ENCODE peak calls at places on chromosomes 12 and 14, in eight cellular contexts. R is AG09319, P is ovary, A is lower leg skin, B is esophagus squamous epithelium, W is upper lobe of left lung, O is mesothelial cell of epicardium, Z is psoas muscle. U is an unnamed sample.

GRCh38 chr12:124304314-124304790 is 9.5 kb downstream of the RFLNA start:
- DNase-seq in W (no peak), A (no peak), Z (peak), B (no peak), R (no peak), P (no peak), O (no peak), U (no peak)

GRCh38 chr14:102893452-102893851 is 29.0 kb upstream of the AMN start:
- DNase-seq in B (no peak), W (no peak), O (no peak), R (peak), Z (peak), P (no peak), A (peak), U (no peak)

GRCh38 chr14:35687335-35687939 is 121.7 kb downstream of the RALGAPA1 start:
- DNase-seq in P (no peak), Z (no peak), R (peak), W (no peak), A (no peak), B (no peak), O (no peak), U (no peak)

GRCh38 chr12:122423258-122424165 is 1.0 kb upstream of the CLIP1 start:
- DNase-seq in A (no peak), R (no peak), Z (no peak), W (no peak), B (no peak), P (peak), O (peak), U (peak)

GRCh38 chr14:54901380-54902142 is 1.1 kb downstream of the GCH1 start:
- DNase-seq in R (no peak), P (no peak), Z (no peak), O (no peak), B (no peak), W (no peak), A (no peak), U (no peak)

GRCh38 chr14:101175731-101176534 is 272.4 kb upstream of the RTL1 start:
- DNase-seq in W (no peak), R (no peak), B (no peak), Z (no peak), P (peak), A (peak), O (peak), U (no peak)

GRCh38 chr12:62190921-62191746 is 69.1 kb upstream of the USP15 start:
- DNase-seq in Z (no peak), O (peak), P (peak), A (no peak), W (peak), R (no peak), B (no peak), U (no peak)

GRCh38 chr14:39376671-39377403 is 55.4 kb downstream of the FBXO33 start:
- DNase-seq in A (no peak), W (no peak), R (no peak), O (no peak), B (no peak), Z (no peak), P (no peak), U (no peak)

GRCh38 chr12:53324779-53325538 is 3.5 kb upstream of the AAAS start:
- DNase-seq in W (peak), O (peak), R (peak), Z (peak), P (peak), B (peak), A (peak), U (peak)

GRCh38 chr12:118058881-118059644 is 1.9 kb downstream of the WSB2 start:
- DNase-seq in B (no peak), P (no peak), Z (no peak), O (no peak), A (peak), R (no peak), W (no peak), U (no peak)

GRCh38 chr12:64900540-64900939 is 76.1 kb downstream of the TBC1D30 start:
- DNase-seq in A (no peak), R (no peak), B (no peak), P (no peak), O (no peak), Z (no peak), W (no peak), U (no peak)

GRCh38 chr14:102394717-102395378 is 32.1 kb downstream of the TECPR2 start:
- DNase-seq in P (no peak), A (no peak), W (no peak), O (no peak), Z (no peak), B (no peak), R (no peak), U (no peak)

GRCh38 chr14:97332591-97332984 is 535.4 kb downstream of the VRK1 start:
- DNase-seq in O (no peak), R (no peak), W (no peak), P (no peak), Z (no peak), A (no peak), B (no peak), U (no peak)

GRCh38 chr12:57764662-57765002 is 2.2 kb downstream of the CYP27B1 start:
- DNase-seq in O (no peak), R (no peak), W (no peak), B (no peak), Z (no peak), P (no peak), A (no peak), U (no peak)

GRCh38 chr14:76919811-76920571 is 93.8 kb downstream of the LRRC74A start:
- DNase-seq in W (peak), O (no peak), A (no peak), R (peak), B (no peak), P (peak), Z (peak), U (no peak)

GRCh38 chr14:91835920-91836843 is 31.2 kb downstream of the TC2N start:
- DNase-seq in R (no peak), W (peak), P (peak), A (peak), B (no peak), Z (peak), O (peak), U (peak)

GRCh38 chr12:7042847-7043246 is 17.7 kb upstream of the C1S start:
- DNase-seq in Z (no peak), W (no peak), A (no peak), B (no peak), O (no peak), P (no peak), R (no peak), U (no peak)

GRCh38 chr12:54592316-54592715 is 3.9 kb upstream of the PPP1R1A start:
- DNase-seq in P (no peak), O (no peak), Z (no peak), B (no peak), W (no peak), A (no peak), R (no peak), U (no peak)

GRCh38 chr12:42143401-42144173 is 1.1 kb downstream of the GXYLT1 start:
- DNase-seq in W (no peak), R (no peak), A (no peak), O (no peak), B (no peak), Z (no peak), P (no peak), U (no peak)

GRCh38 chr12:102567031-102567985 is 86.9 kb upstream of the IGF1 start:
- DNase-seq in B (no peak), R (peak), Z (no peak), A (no peak), O (no peak), P (no peak), W (no peak), U (no peak)

GRCh38 chr14:64209428-64210165 is 84.6 kb downstream of the ESR2 start:
- DNase-seq in Z (peak), P (peak), W (peak), A (no peak), O (no peak), B (no peak), R (no peak), U (no peak)

GRCh38 chr12:9651265-9651729 is 18.2 kb upstream of the CLEC2D start:
- DNase-seq in R (no peak), P (no peak), W (no peak), O (no peak), A (no peak), B (no peak), Z (no peak), U (no peak)

GRCh38 chr12:896031-896430 is 53.5 kb downstream of the RAD52 start:
- DNase-seq in A (no peak), R (no peak), Z (no peak), O (no peak), B (no peak), P (no peak), W (no peak), U (no peak)

GRCh38 chr14:23877538-23878180 is 75.9 kb upstream of the DHRS4 start:
- DNase-seq in B (no peak), Z (no peak), A (no peak), R (no peak), O (no peak), P (no peak), W (no peak), U (no peak)

GRCh38 chr12:124769166-124769530 is 94.5 kb downstream of the SCARB1 start:
- DNase-seq in W (no peak), Z (no peak), P (no peak), R (no peak), B (no peak), A (no peak), O (no peak), U (no peak)

GRCh38 chr12:82510386-82510785 is 152.1 kb downstream of the METTL25 start:
- DNase-seq in B (no peak), R (no peak), P (no peak), A (no peak), O (no peak), W (no peak), Z (no peak), U (no peak)

GRCh38 chr14:77659822-77660221 is 43.4 kb upstream of the SPTLC2 start:
- DNase-seq in P (no peak), R (no peak), A (no peak), B (no peak), Z (no peak), W (no peak), O (no peak), U (no peak)

GRCh38 chr12:74365178-74365964 is 172.3 kb upstream of the ATXN7L3B start:
- DNase-seq in B (no peak), Z (no peak), W (no peak), R (peak), O (no peak), A (no peak), P (peak), U (no peak)

GRCh38 chr14:29712586-29712985 is 215.1 kb downstream of the PRKD1 start:
- DNase-seq in B (no peak), P (no peak), A (no peak), O (no peak), Z (no peak), W (no peak), R (no peak), U (no peak)

GRCh38 chr12:102631274-102631673 is 150.9 kb upstream of the IGF1 start:
- DNase-seq in B (no peak), W (no peak), P (no peak), R (no peak), A (no peak), Z (no peak), O (no peak), U (no peak)

GRCh38 chr12:356276-356988 is 32.7 kb downstream of the KDM5A start:
- DNase-seq in O (no peak), B (no peak), Z (no peak), W (no peak), P (no peak), R (peak), A (no peak), U (no peak)

GRCh38 chr12:55899035-55899434 is 28.7 kb downstream of the PYM1 start:
- DNase-seq in Z (no peak), W (no peak), A (no peak), B (no peak), P (no peak), R (no peak), O (no peak), U (no peak)

GRCh38 chr12:4439736-4440135 is 5.9 kb downstream of the FGF6 start:
- DNase-seq in B (no peak), A (peak), W (no peak), O (no peak), P (no peak), R (no peak), Z (no peak), U (peak)

GRCh38 chr12:101204598-101205304 is 5.3 kb downstream of the SLC5A8 start:
- DNase-seq in Z (no peak), P (no peak), O (no peak), B (no peak), W (no peak), A (no peak), R (no peak), U (no peak)

GRCh38 chr12:131211279-131211938 is 257.7 kb downstream of the ADGRD1 start:
- DNase-seq in P (no peak), W (no peak), A (peak), O (no peak), B (no peak), Z (peak), R (no peak), U (no peak)

GRCh38 chr12:51318846-51319570 is 5.0 kb downstream of the BIN2 start:
- DNase-seq in W (no peak), O (no peak), R (no peak), Z (no peak), B (no peak), A (no peak), P (no peak), U (no peak)

GRCh38 chr14:87261621-87262020 is 731.4 kb downstream of the GALC start:
- DNase-seq in R (no peak), P (no peak), Z (no peak), O (no peak), A (no peak), B (no peak), W (no peak), U (no peak)

GRCh38 chr12:47267571-47267970 is 187.8 kb upstream of the AMIGO2 start:
- DNase-seq in R (no peak), A (no peak), O (no peak), B (no peak), P (no peak), W (no peak), Z (no peak), U (no peak)

GRCh38 chr14:92325835-92326234 is 2.9 kb downstream of the SLC24A4 start:
- DNase-seq in P (no peak), B (no peak), Z (no peak), W (no peak), R (no peak), O (no peak), A (no peak), U (no peak)

GRCh38 chr12:108234155-108234554 is 105.0 kb downstream of the CMKLR1 start:
- DNase-seq in B (no peak), R (no peak), W (no peak), Z (peak), P (no peak), O (no peak), A (no peak), U (no peak)
- TF ChIP-seq CTCF in B (peak), R (peak), W (no peak), Z (peak), P (no peak), O (no peak), A (no peak), U (no peak)

GRCh38 chr12:76341436-76342030 is 6.7 kb downstream of the BBS10 start:
- DNase-seq in P (no peak), Z (no peak), B (no peak), R (no peak), O (no peak), A (no peak), W (no peak), U (no peak)

GRCh38 chr12:76346236-76346635 is 2.0 kb downstream of the BBS10 start:
- DNase-seq in R (no peak), P (no peak), A (no peak), W (no peak), O (no peak), B (no peak), Z (no peak), U (no peak)

GRCh38 chr12:76345569-76345968 is 2.6 kb downstream of the BBS10 start:
- DNase-seq in B (no peak), A (no peak), W (no peak), O (no peak), Z (no peak), R (no peak), P (no peak), U (no peak)

GRCh38 chr12:76348079-76348901 is at the start of gene BBS10:
- DNase-seq in P (peak), O (peak), A (peak), W (peak), B (peak), R (peak), Z (peak), U (peak)

GRCh38 chr12:76346798-76347420 is 1.3 kb downstream of the BBS10 start:
- DNase-seq in A (no peak), P (no peak), O (no peak), Z (no peak), W (no peak), B (no peak), R (peak), U (no peak)
- TF ChIP-seq CTCF in A (no peak), P (no peak), O (no peak), Z (no peak), W (no peak), B (no peak), R (peak), U (peak)

GRCh38 chr14:66610154-66610563 is 102.2 kb downstream of the GPHN start:
- DNase-seq in B (no peak), Z (no peak), A (no peak), W (no peak), R (no peak), P (no peak), O (no peak), U (no peak)
- TF ChIP-seq CTCF in B (no peak), Z (peak), A (no peak), W (no peak), R (peak), P (no peak), O (peak), U (peak)

DNA sequence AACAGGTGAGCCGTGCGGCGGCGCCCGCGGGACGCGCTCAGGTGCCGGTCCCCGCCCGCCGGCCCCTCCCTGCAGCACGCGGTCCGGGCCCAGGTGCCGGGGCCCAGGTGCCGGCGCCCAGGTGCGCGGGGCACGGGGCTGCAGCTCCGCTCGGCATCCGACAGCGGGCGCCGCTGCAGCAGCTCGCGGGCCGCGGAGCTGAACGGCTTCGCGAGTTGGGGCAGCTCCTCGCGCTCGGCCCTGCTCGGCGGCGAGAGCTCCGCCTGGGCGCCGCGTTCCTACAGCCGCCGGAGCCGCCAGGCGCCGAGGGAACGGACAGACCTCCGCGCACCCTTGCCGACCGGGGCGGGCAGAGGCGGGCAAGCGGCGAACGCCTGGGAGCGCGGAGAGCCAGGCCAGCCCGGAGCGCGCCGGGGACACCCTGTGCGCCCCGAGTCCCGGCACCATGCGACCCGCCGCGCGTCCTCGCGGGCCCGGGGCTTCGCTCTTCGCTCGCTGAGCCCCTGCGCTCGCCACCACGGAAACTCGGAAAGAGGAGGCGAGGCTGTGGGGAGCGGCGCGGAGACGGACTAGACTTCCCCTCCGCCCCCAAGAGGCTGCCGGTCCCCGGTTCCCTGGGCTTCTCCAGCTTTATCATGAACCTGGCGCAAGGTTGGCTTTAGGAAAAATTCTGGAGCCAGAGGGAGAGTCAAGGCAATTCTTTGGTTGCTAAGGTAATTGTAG is at the start of gene RGS6:
- DNase-seq in A (no peak), W (peak), Z (no peak), R (no peak), P (no peak), O (peak), B (no peak), U (peak)
- TF ChIP-seq CTCF in A (no peak), W (no peak), Z (no peak), R (no peak), P (no peak), O (no peak), B (no peak), U (peak)

GRCh38 chr14:61280526-61281185 is 482 bp downstream of the TMEM30B start:
- DNase-seq in P (peak), Z (peak), R (no peak), O (peak), W (peak), A (peak), B (no peak), U (peak)
- TF ChIP-seq CTCF in P (peak), Z (peak), R (peak), O (peak), W (peak), A (no peak), B (peak), U (peak)

DNA sequence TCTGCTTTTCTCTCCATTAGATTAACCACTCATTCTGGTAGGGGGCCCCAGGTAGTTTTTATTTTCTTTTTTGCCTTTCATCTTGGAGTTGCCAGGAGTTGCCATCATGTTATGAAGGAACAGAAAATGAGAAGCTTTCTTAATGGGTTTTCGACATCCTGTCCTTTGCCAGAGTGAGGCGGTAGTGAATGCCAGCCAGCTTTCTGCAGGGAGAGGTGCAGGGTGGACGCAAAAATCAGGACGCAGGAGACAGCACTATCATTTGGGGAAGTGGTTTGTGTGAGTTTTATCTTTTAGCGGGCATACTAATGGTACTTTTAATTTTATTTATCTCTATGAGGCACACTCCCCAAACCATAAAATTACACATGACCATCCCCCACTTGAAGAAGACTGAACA is 1.7 kb downstream of the RASSF8 start:
- DNase-seq in Z (no peak), R (no peak), P (peak), B (no peak), A (no peak), O (no peak), W (no peak), U (no peak)
- TF ChIP-seq CTCF in Z (no peak), R (peak), P (no peak), B (no peak), A (no peak), O (no peak), W (no peak), U (no peak)